ENCODE peak calls at places on chromosomes 13 and 19, in ten cellular contexts. N is HS-5; F is suprapubic skin; W is WERI-Rb-1; K is mucosa of gallbladder; O is AG09319; E is NCI-H1417 treated with DMSO at 0.1 percent for 48 hours; L is head of caudate nucleus; J is ELR; T is activated CD4-positive, CD25-positive, alpha-beta regulatory T cell treated with anti-CD3 and anti-CD28 coated beads, Interleukin-2, amount 50 U/mL, for 72 hours. Q is an unnamed sample.

GRCh38 chr13:51240888-51241475 is 18.8 kb downstream of the FAM124A start:
- DNase-seq in N (no peak), T (no peak), L (no peak), O (no peak), W (no peak), E (no peak), F (no peak), K (no peak), J (no peak), Q (no peak)

GRCh38 chr13:27182054-27182453 is 10.4 kb upstream of the USP12 start:
- DNase-seq in K (no peak), W (no peak), O (no peak), T (no peak), L (no peak), F (no peak), J (no peak), N (no peak), E (no peak), Q (no peak)

GRCh38 chr13:92677571-92677970 is 549.0 kb upstream of the GPC6 start:
- DNase-seq in F (no peak), E (no peak), L (no peak), N (no peak), J (no peak), O (no peak), T (no peak), W (peak; percentile 35), K (no peak), Q (no peak)

GRCh38 chr19:30406220-30406944 is 34.2 kb downstream of the ZNF536 start:
- DNase-seq in T (no peak), O (no peak), J (no peak), L (peak; percentile 69), F (no peak), E (no peak), W (peak; percentile 48), K (no peak), N (no peak), Q (peak; percentile 54)

GRCh38 chr13:19158006-19158405 is 23.6 kb downstream of the TUBA3C start:
- DNase-seq in K (no peak), E (no peak), T (no peak), L (no peak), J (no peak), O (no peak), F (no peak), W (no peak), N (no peak), Q (no peak)

GRCh38 chr19:52206481-52206880 is 16.6 kb downstream of the PPP2R1A start:
- DNase-seq in E (no peak), N (no peak), J (no peak), L (no peak), T (no peak), F (no peak), O (no peak), K (no peak), W (no peak), Q (no peak)

GRCh38 chr19:16605552-16605951 is 22.5 kb downstream of the MED26 start:
- DNase-seq in L (peak; percentile 38), N (no peak), T (no peak), F (no peak), O (no peak), J (no peak), E (no peak), K (no peak), W (no peak), Q (peak; percentile 47)

GRCh38 chr13:51881296-51881695 is 19.5 kb downstream of the CCDC70 start:
- DNase-seq in F (no peak), J (no peak), N (no peak), W (no peak), O (no peak), K (no peak), E (no peak), T (no peak), L (no peak), Q (no peak)

GRCh38 chr19:8460516-8461298 is 15.9 kb downstream of the HNRNPM start:
- DNase-seq in F (no peak), E (no peak), N (no peak), T (no peak), W (no peak), K (no peak), J (no peak), O (peak; percentile 37), L (no peak), Q (no peak)

GRCh38 chr13:105452895-105453294 is 1082.6 kb downstream of the EFNB2 start:
- DNase-seq in L (no peak), T (no peak), N (no peak), O (no peak), E (no peak), F (no peak), J (no peak), K (no peak), W (no peak), Q (no peak)

GRCh38 chr13:66943530-66943929 is 286.6 kb downstream of the PCDH9 start:
- DNase-seq in T (no peak), L (no peak), J (no peak), F (no peak), W (no peak), O (no peak), N (no peak), K (no peak), E (no peak), Q (no peak)

GRCh38 chr13:40210865-40211585 is 455.4 kb downstream of the FOXO1 start:
- DNase-seq in K (no peak), O (no peak), E (no peak), T (no peak), W (no peak), F (no peak), J (no peak), L (no peak), N (no peak), Q (no peak)

GRCh38 chr13:90868321-90868920 is 479.1 kb upstream of the MIR17HG start:
- DNase-seq in N (no peak), J (peak; percentile 68), L (peak; percentile 44), F (no peak), O (no peak), T (no peak), E (peak; percentile 19), W (peak; percentile 30), K (no peak), Q (peak; percentile 17)

GRCh38 chr13:114035583-114036501 is 62.0 kb upstream of the C13orf46 start:
- DNase-seq in K (no peak), W (no peak), E (no peak), F (no peak), N (no peak), O (no peak), T (no peak), J (no peak), L (peak; percentile 87), Q (no peak)

GRCh38 chr19:21588202-21588601 is 82.8 kb downstream of the ZNF429 start:
- DNase-seq in O (no peak), L (no peak), E (no peak), W (no peak), J (no peak), F (no peak), N (no peak), K (no peak), T (no peak), Q (no peak)

GRCh38 chr13:72651196-72651595 is 76.2 kb downstream of the MZT1 start:
- DNase-seq in J (peak; percentile 15), K (no peak), N (no peak), W (peak; percentile 23), L (no peak), T (no peak), E (peak; percentile 36), O (no peak), F (no peak), Q (no peak)

GRCh38 chr13:103272770-103273169 is 206.6 kb upstream of the SLC10A2 start:
- DNase-seq in O (no peak), L (no peak), E (no peak), K (no peak), F (no peak), J (no peak), W (no peak), N (no peak), T (no peak), Q (no peak)

GRCh38 chr13:110471156-110471832 is 90.2 kb downstream of the RAB20 start:
- DNase-seq in J (no peak), O (no peak), N (no peak), E (no peak), F (no peak), L (no peak), T (no peak), K (peak; percentile 47), W (no peak), Q (no peak)

GRCh38 chr19:28170066-28170465 is 1042.9 kb downstream of the UQCRFS1 start:
- DNase-seq in N (no peak), L (no peak), F (no peak), E (no peak), T (no peak), J (no peak), W (peak; percentile 95), K (no peak), O (no peak), Q (no peak)

GRCh38 chr19:15248106-15248505 is 15.9 kb upstream of the EPHX3 start:
- DNase-seq in F (no peak), T (no peak), E (no peak), N (no peak), K (no peak), L (no peak), J (no peak), O (no peak), W (no peak), Q (no peak)

GRCh38 chr19:35346193-35347052 is 1.3 kb upstream of the FFAR1 start:
- DNase-seq in L (no peak), K (peak; percentile 28), J (no peak), F (peak; percentile 48), W (no peak), T (peak; percentile 26), E (no peak), N (no peak), O (no peak), Q (no peak)

GRCh38 chr13:49997935-49998334 is 1.1 kb downstream of the TRIM13 start:
- DNase-seq in T (no peak), J (no peak), N (no peak), L (no peak), F (no peak), O (no peak), E (no peak), K (no peak), W (no peak), Q (no peak)

GRCh38 chr19:44891016-44891882 is at the start of gene TOMM40:
- DNase-seq in T (peak; percentile 98), F (peak; percentile 100), L (peak; percentile 98), N (no peak), J (no peak), W (peak; percentile 35), K (no peak), E (peak; percentile 100), O (peak; percentile 99), Q (no peak)

GRCh38 chr19:45154064-45154827 is 6.5 kb downstream of the NKPD1 start:
- DNase-seq in K (peak; percentile 58), W (peak; percentile 82), F (no peak), T (no peak), E (no peak), L (no peak), O (no peak), N (peak; percentile 22), J (peak; percentile 83), Q (no peak)

GRCh38 chr19:10478476-10478875 is 24.7 kb downstream of the KEAP1 start:
- DNase-seq in L (no peak), N (no peak), J (no peak), W (no peak), K (no peak), T (no peak), O (no peak), E (no peak), F (no peak), Q (no peak)

GRCh38 chr13:102117175-102117830 is 284.5 kb downstream of the FGF14 start:
- DNase-seq in W (no peak), K (no peak), T (no peak), J (no peak), F (no peak), O (no peak), E (no peak), N (no peak), L (no peak), Q (no peak)

GRCh38 chr19:17138937-17139598 is 63.5 kb downstream of the MYO9B start:
- DNase-seq in K (no peak), L (no peak), W (no peak), E (no peak), T (no peak), F (no peak), J (no peak), N (no peak), O (no peak), Q (peak; percentile 69)

Q was measured in thyroid gland.